ENCODE peak calls at places on chromosomes 7 and 10, in four cellular contexts. H is NCI-H1092 treated with DMSO at 0.1 percent for 48 hours; I is stimulated activated CD4-positive, alpha-beta T cell treated with anti-CD3 and anti-CD28 coated beads, Interleukin-4, amount 100 ng/mL, for 4 hours; V is A549. G is an unnamed sample.

GRCh38 chr7:107946451-107946850 is 55.5 kb downstream of the DLD start:
- DNase-seq in I (no peak), V (no peak), H (no peak), G (no peak)

GRCh38 chr10:62182595-62182994 is 86.0 kb downstream of the RTKN2 start:
- DNase-seq in H (no peak), I (no peak), V (no peak), G (no peak)

GRCh38 chr7:158676898-158677297 is 27.7 kb downstream of the NCAPG2 start:
- DNase-seq in H (no peak), I (no peak), V (no peak), G (no peak)

GRCh38 chr10:122475130-122475529 is 13.8 kb downstream of the HTRA1 start:
- DNase-seq in V (no peak), H (no peak), I (no peak), G (no peak)

GRCh38 chr7:44489955-44490350 is 505 bp downstream of the NUDCD3 start:
- DNase-seq in H (no peak), V (peak), I (peak), G (no peak)

GRCh38 chr7:138154646-138155045 is 78.4 kb downstream of the AKR1D1 start:
- DNase-seq in I (no peak), V (no peak), H (no peak), G (no peak)

GRCh38 chr10:121910673-121911420 is 17.0 kb downstream of the ATE1 start:
- DNase-seq in V (peak), H (no peak), I (no peak), G (no peak)

GRCh38 chr10:78600740-78601139 is 468.0 kb upstream of the ZMIZ1 start:
- DNase-seq in H (no peak), I (no peak), V (no peak), G (no peak)

GRCh38 chr10:126063353-126063791 is 167.0 kb downstream of the FANK1 start:
- DNase-seq in I (no peak), V (no peak), H (no peak), G (no peak)

GRCh38 chr7:3294432-3295100 is 6.5 kb upstream of the SDK1 start:
- DNase-seq in V (no peak), I (no peak), H (peak), G (no peak)

GRCh38 chr10:23051278-23051677 is 44.1 kb upstream of the MSRB2 start:
- DNase-seq in V (no peak), I (no peak), H (no peak), G (no peak)

GRCh38 chr7:47473499-47474210 is 108.3 kb downstream of the TNS3 start:
- DNase-seq in I (no peak), H (no peak), V (no peak), G (peak)

GRCh38 chr10:14588084-14588937 is 186.4 kb downstream of the FAM107B start:
- DNase-seq in I (peak), V (peak), H (no peak), G (no peak)

GRCh38 chr10:116268976-116269375 is 4.0 kb downstream of the GFRA1 start:
- DNase-seq in H (peak), V (no peak), I (no peak), G (no peak)

GRCh38 chr10:71880425-71881306 is 29.6 kb upstream of the PSAP start:
- DNase-seq in V (no peak), H (peak), I (no peak), G (no peak)

GRCh38 chr10:114634607-114634974 is 23.5 kb downstream of the ABLIM1 start:
- DNase-seq in V (peak), H (no peak), I (no peak), G (no peak)

GRCh38 chr7:12570529-12571461 is at the start of gene SCIN:
- DNase-seq in V (peak), H (peak), I (no peak), G (no peak)

GRCh38 chr7:14720792-14721191 is 181.8 kb downstream of the DGKB start:
- DNase-seq in H (no peak), V (no peak), I (no peak), G (no peak)

GRCh38 chr7:37367010-37367409 is 81.7 kb downstream of the ELMO1 start:
- DNase-seq in H (no peak), I (no peak), V (no peak), G (no peak)

GRCh38 chr7:137977173-137977572 is 24.7 kb downstream of the CREB3L2 start:
- DNase-seq in H (no peak), I (no peak), V (no peak), G (no peak)

GRCh38 chr10:52443419-52444388 is 129.6 kb downstream of the DKK1 start:
- DNase-seq in H (no peak), V (peak), I (no peak), G (no peak)

GRCh38 chr10:52257692-52258075 is 56.4 kb upstream of the DKK1 start:
- DNase-seq in I (no peak), V (no peak), H (no peak), G (no peak)

GRCh38 chr7:76338298-76339084 is 20.3 kb downstream of the YWHAG start:
- DNase-seq in I (no peak), H (no peak), V (no peak), G (no peak)

GRCh38 chr10:104966563-104967280 is 325.6 kb downstream of the SORCS3 start:
- DNase-seq in V (no peak), I (no peak), H (no peak), G (no peak)

GRCh38 chr10:71569775-71570588 is 149.6 kb downstream of the C10orf105 start:
- DNase-seq in V (peak), I (peak), H (peak), G (peak)

GRCh38 chr7:73811760-73812168 is 19.0 kb upstream of the CLDN4 start:
- DNase-seq in I (peak), V (peak), H (peak), G (peak)

GRCh38 chr10:29386347-29386999 is 97.6 kb downstream of the LYZL1 start:
- DNase-seq in V (peak), I (no peak), H (peak), G (peak)

GRCh38 chr10:48652344-48652743 is 32.3 kb upstream of the WDFY4 start:
- DNase-seq in H (no peak), I (no peak), V (no peak), G (no peak)

GRCh38 chr10:9024210-9024609 is 969.7 kb downstream of the GATA3 start:
- DNase-seq in V (no peak), I (no peak), H (no peak), G (no peak)

G was measured in OCI-LY7.